ENCODE peak calls at places on chromosomes 13 and 19, in five cellular contexts. One of them, this sample, is unnamed.

GRCh38 chr13:37295573-37295972 is 190.1 kb upstream of the CSNK1A1L start:
- DNase-seq in body of pancreas: no peak
- DNase-seq in fibroblast of lung: no peak
- DNase-seq in transverse colon: no peak
- DNase-seq in HFF-Myc: no peak
- DNase-seq in this sample: no peak

GRCh38 chr13:24659239-24659638 is 21.0 kb upstream of the ATP12A start:
- DNase-seq in body of pancreas: no peak
- DNase-seq in fibroblast of lung: no peak
- DNase-seq in transverse colon: no peak
- DNase-seq in HFF-Myc: no peak
- DNase-seq in this sample: no peak

GRCh38 chr13:114203536-114203935 is 24.5 kb downstream of the CFAP97D2 start:
- DNase-seq in body of pancreas: no peak
- DNase-seq in fibroblast of lung: no peak
- DNase-seq in transverse colon: no peak
- DNase-seq in HFF-Myc: no peak
- DNase-seq in this sample: no peak

GRCh38 chr13:42660367-42660965 is 86.5 kb downstream of the TNFSF11 start:
- DNase-seq in body of pancreas: no peak
- DNase-seq in fibroblast of lung: peak; percentile 3
- DNase-seq in transverse colon: no peak
- DNase-seq in HFF-Myc: peak; percentile 4
- DNase-seq in this sample: peak; percentile 51

GRCh38 chr19:38741670-38742069 is 2.6 kb downstream of the CAPN12 start:
- DNase-seq in body of pancreas: no peak
- DNase-seq in fibroblast of lung: no peak
- DNase-seq in transverse colon: no peak
- DNase-seq in HFF-Myc: no peak
- DNase-seq in this sample: no peak

GRCh38 chr13:91369432-91369831 is 21.9 kb downstream of the MIR17HG start:
- DNase-seq in body of pancreas: no peak
- DNase-seq in fibroblast of lung: peak; percentile 67
- DNase-seq in transverse colon: no peak
- DNase-seq in HFF-Myc: no peak
- DNase-seq in this sample: peak; percentile 73

GRCh38 chr13:67792151-67792665 is 562.1 kb upstream of the PCDH9 start:
- DNase-seq in body of pancreas: no peak
- DNase-seq in fibroblast of lung: peak; percentile 2
- DNase-seq in transverse colon: no peak
- DNase-seq in HFF-Myc: no peak
- DNase-seq in this sample: no peak

GRCh38 chr13:68713394-68713793 is 1394.2 kb upstream of the ATXN8OS start:
- DNase-seq in body of pancreas: no peak
- DNase-seq in fibroblast of lung: peak; percentile 8
- DNase-seq in transverse colon: no peak
- DNase-seq in HFF-Myc: no peak
- DNase-seq in this sample: no peak

GRCh38 chr13:49791214-49791752 is 1.2 kb downstream of the KPNA3 start:
- DNase-seq in body of pancreas: peak; percentile 25
- DNase-seq in fibroblast of lung: peak; percentile 26
- DNase-seq in transverse colon: peak; percentile 26
- DNase-seq in HFF-Myc: no peak
- DNase-seq in this sample: peak; percentile 39

GRCh38 chr19:14516048-14516534 is 2.1 kb downstream of the DNAJB1 start:
- DNase-seq in body of pancreas: no peak
- DNase-seq in fibroblast of lung: no peak
- DNase-seq in transverse colon: peak; percentile 63
- DNase-seq in HFF-Myc: no peak
- DNase-seq in this sample: no peak

GRCh38 chr13:97495678-97496077 is 61.7 kb downstream of the RAP2A start:
- DNase-seq in body of pancreas: no peak
- DNase-seq in fibroblast of lung: no peak
- DNase-seq in transverse colon: no peak
- DNase-seq in HFF-Myc: no peak
- DNase-seq in this sample: no peak

GRCh38 chr13:20482275-20482761 is 43.3 kb downstream of the CRYL1 start:
- DNase-seq in body of pancreas: no peak
- DNase-seq in fibroblast of lung: no peak
- DNase-seq in transverse colon: no peak
- DNase-seq in HFF-Myc: no peak
- DNase-seq in this sample: peak; percentile 3

GRCh38 chr19:39823693-39824092 is 10.3 kb downstream of the DYRK1B start:
- DNase-seq in body of pancreas: no peak
- DNase-seq in fibroblast of lung: no peak
- DNase-seq in transverse colon: no peak
- DNase-seq in HFF-Myc: no peak
- DNase-seq in this sample: no peak

GRCh38 chr13:42612021-42612765 is 38.2 kb downstream of the TNFSF11 start:
- DNase-seq in body of pancreas: no peak
- DNase-seq in fibroblast of lung: no peak
- DNase-seq in transverse colon: no peak
- DNase-seq in HFF-Myc: no peak
- DNase-seq in this sample: no peak

GRCh38 chr19:41339936-41340335 is 13.8 kb downstream of the TGFB1 start:
- DNase-seq in body of pancreas: no peak
- DNase-seq in fibroblast of lung: peak; percentile 67
- DNase-seq in transverse colon: no peak
- DNase-seq in HFF-Myc: no peak
- DNase-seq in this sample: peak; percentile 56

GRCh38 chr13:70623260-70623659 is 515.0 kb upstream of the KLHL1 start:
- DNase-seq in body of pancreas: no peak
- DNase-seq in fibroblast of lung: peak; percentile 3
- DNase-seq in transverse colon: no peak
- DNase-seq in HFF-Myc: no peak
- DNase-seq in this sample: peak; percentile 36

GRCh38 chr13:110008816-110009215 is 222.4 kb upstream of the IRS2 start:
- DNase-seq in body of pancreas: no peak
- DNase-seq in fibroblast of lung: peak; percentile 65
- DNase-seq in transverse colon: no peak
- DNase-seq in HFF-Myc: no peak
- DNase-seq in this sample: no peak

GRCh38 chr19:5265260-5265659 is 75.4 kb downstream of the PTPRS start:
- DNase-seq in body of pancreas: no peak
- DNase-seq in fibroblast of lung: no peak
- DNase-seq in transverse colon: no peak
- DNase-seq in HFF-Myc: no peak
- DNase-seq in this sample: no peak

GRCh38 chr19:51702103-51702753 is 9.1 kb downstream of the SPACA6 start:
- DNase-seq in body of pancreas: peak; percentile 87
- DNase-seq in fibroblast of lung: peak; percentile 39
- DNase-seq in transverse colon: peak; percentile 84
- DNase-seq in HFF-Myc: no peak
- DNase-seq in this sample: peak; percentile 58

GRCh38 chr19:38718747-38719543 is 25.3 kb downstream of the CAPN12 start:
- DNase-seq in body of pancreas: peak; percentile 52
- DNase-seq in fibroblast of lung: peak; percentile 76
- DNase-seq in transverse colon: no peak
- DNase-seq in HFF-Myc: no peak
- DNase-seq in this sample: peak; percentile 48

GRCh38 chr19:305240-306150 is 14.3 kb upstream of the PLPP2 start:
- DNase-seq in body of pancreas: no peak
- DNase-seq in fibroblast of lung: no peak
- DNase-seq in transverse colon: no peak
- DNase-seq in HFF-Myc: no peak
- DNase-seq in this sample: no peak

DNA sequence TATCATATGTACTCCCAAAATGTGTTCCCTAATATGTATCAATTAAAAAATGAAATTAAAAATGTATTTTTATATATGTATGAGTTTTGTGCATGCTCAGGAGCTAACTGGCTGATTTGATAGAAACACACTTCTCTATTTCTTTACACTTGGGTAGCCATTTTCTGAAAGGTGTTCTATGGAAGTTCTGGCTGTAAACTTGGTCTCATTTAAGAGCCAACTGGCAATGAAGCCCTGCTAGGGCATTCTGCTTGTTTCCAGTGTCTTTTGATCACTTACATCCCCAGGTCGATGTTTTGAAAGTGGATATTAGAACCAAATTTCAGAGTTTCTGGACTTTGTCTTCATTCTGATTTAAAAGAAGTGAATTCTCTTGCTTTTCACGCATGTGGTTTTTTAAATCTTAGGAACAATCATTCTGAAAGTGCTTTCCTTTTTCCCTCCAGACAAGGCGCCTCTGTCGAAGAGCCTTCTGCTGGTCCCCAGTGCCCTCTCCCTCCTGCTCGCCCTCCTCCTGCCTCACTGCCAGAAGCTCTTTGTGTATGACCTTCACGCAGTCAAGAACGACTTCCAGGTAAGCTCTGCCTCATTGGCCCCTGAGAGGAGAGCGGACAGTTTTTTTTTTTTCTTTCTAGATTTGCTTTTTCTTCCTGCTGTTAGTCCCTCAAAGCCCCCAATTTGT is 20.1 kb downstream of the GPR18 start:
- DNase-seq in body of pancreas: no peak
- DNase-seq in fibroblast of lung: no peak
- DNase-seq in transverse colon: no peak
- DNase-seq in HFF-Myc: no peak
- DNase-seq in this sample: no peak
- H3K4me3 ChIP-seq in body of pancreas: no peak overlapping the region
- H3K4me3 ChIP-seq in fibroblast of lung: no peak overlapping the region
- H3K4me3 ChIP-seq in transverse colon: no peak overlapping the region
- H3K4me3 ChIP-seq in HFF-Myc: no peak overlapping the region
- H3K4me3 ChIP-seq in this sample: no peak overlapping the region

DNA sequence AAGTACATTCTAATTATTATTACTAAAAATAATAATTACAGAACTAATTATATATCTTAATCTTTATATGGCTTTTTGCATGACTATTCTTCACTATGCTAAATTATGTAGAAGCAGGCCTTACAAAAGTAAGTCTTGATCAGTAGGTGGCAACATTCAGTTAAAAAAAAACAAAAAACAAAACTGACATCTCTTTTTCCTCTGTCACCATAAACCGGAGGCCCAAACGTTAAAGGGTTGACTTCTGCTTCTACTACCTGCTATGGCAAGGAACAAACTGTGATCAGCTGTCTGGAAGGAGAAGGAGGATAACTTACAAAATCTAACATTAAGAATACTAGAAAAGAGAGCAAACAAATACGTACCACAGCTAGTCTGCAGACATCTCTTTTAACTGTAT is 1525.6 kb downstream of the SLITRK1 start:
- DNase-seq in body of pancreas: no peak
- DNase-seq in fibroblast of lung: no peak
- DNase-seq in transverse colon: no peak
- DNase-seq in HFF-Myc: no peak
- DNase-seq in this sample: peak; percentile 31
- TF ChIP-seq CTCF in body of pancreas: no peak
- TF ChIP-seq CTCF in fibroblast of lung: no peak
- TF ChIP-seq CTCF in transverse colon: no peak
- TF ChIP-seq CTCF in HFF-Myc: no peak
- TF ChIP-seq CTCF in this sample: peak; percentile 23

DNA sequence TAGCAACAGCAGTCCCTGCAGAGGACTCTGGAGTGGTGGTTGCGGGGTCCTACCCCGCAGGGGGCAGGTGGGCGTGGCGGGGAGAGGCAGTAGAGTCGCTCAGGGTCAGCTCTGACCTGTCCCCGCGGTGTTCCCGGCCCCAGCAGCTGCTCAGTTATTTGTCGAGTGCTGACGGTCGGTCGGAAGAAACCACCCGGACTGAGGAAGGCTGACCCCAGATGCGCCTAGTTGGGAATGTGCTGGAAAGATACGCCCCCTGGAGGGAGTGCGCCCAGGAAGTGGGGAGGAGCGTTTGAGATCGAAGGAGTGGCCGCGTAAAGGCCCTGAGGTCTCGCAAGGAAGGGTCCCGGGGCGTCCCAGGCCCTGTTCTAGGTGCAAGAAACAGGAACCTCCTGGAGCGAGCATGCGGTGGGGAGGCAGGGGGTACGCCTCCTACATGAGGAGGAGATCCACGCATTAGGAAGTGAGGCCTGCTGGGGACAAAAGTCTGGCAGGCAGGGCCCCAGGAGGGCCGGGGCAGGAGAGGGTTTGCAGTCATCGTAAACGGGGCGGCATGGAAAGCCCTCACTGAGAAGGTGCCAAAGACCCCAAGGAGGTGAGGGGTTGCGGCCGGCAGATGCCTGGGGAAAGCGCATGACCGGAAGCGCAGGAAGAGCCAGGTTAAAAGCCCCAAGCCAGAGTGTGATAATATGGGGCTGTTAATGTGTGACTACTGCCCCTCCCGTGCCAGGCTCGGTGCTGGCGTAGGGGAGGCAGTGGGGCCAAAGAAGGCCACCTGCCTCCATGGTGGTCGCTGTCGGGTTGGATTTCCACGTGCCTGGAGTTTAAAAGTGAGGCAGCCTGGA is 9.1 kb downstream of the CCDC8 start:
- DNase-seq in body of pancreas: peak; percentile 74
- DNase-seq in fibroblast of lung: peak; percentile 56
- DNase-seq in transverse colon: peak; percentile 63
- DNase-seq in HFF-Myc: no peak
- DNase-seq in this sample: peak; percentile 41
- H3K4me3 ChIP-seq in body of pancreas: peak overlapping the region; percentile 15
- H3K4me3 ChIP-seq in fibroblast of lung: peak overlapping the region; percentile 29
- H3K4me3 ChIP-seq in transverse colon: peak overlapping the region; percentile 40
- H3K4me3 ChIP-seq in HFF-Myc: peak overlapping the region; percentile 24
- H3K4me3 ChIP-seq in this sample: peak overlapping the region; percentile 29

GRCh38 chr13:106520205-106521004 is 15.1 kb downstream of the EFNB2 start:
- DNase-seq in body of pancreas: no peak
- DNase-seq in fibroblast of lung: no peak
- DNase-seq in transverse colon: no peak
- DNase-seq in HFF-Myc: no peak
- DNase-seq in this sample: peak; percentile 68
- TF ChIP-seq CTCF in body of pancreas: peak; percentile 24
- TF ChIP-seq CTCF in fibroblast of lung: peak; percentile 49
- TF ChIP-seq CTCF in transverse colon: no peak
- TF ChIP-seq CTCF in HFF-Myc: peak; percentile 29
- TF ChIP-seq CTCF in this sample: peak; percentile 57

DNA sequence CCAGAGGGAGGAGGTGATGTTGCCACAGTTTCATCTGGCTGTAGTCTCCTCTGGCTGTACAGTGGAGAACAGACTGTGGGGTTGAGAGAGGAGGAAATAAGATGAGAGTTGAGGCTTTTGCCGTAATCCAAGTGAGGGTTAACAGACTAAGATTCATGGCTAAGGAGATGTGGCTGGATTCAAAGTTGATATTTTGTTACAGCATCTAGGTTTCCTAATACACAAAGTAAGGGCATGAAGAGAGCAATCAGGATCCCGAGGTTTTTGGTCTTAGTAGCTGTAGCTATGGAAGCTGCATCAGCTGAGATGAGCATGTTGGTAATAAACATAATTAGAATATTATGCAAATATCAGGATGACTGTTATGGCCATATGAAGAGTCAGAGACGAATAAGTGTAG is 1.4 kb downstream of the ZNF776 start:
- DNase-seq in body of pancreas: no peak
- DNase-seq in fibroblast of lung: no peak
- DNase-seq in transverse colon: no peak
- DNase-seq in HFF-Myc: no peak
- DNase-seq in this sample: no peak
- H3K4me3 ChIP-seq in body of pancreas: no peak overlapping the region
- H3K4me3 ChIP-seq in fibroblast of lung: peak overlapping the region; percentile 93
- H3K4me3 ChIP-seq in transverse colon: no peak overlapping the region
- H3K4me3 ChIP-seq in HFF-Myc: peak overlapping the region; percentile 60
- H3K4me3 ChIP-seq in this sample: peak overlapping the region; percentile 91

This sample was measured in fibroblast of pulmonary artery.